ENCODE peak calls at places on chromosome 7, in four cellular contexts. F is GM12891, Y is HL-60, X is GM12878. D is an unnamed sample.

GRCh38 chr7:131112431-131112830 is 215.2 kb upstream of the MKLN1 start:
- DNase-seq in X (no peak), F (no peak), Y (no peak), D (no peak)

GRCh38 chr7:77330169-77330882 is 85.8 kb downstream of the GSAP start:
- DNase-seq in X (peak; percentile 86), F (no peak), Y (peak; percentile 72), D (no peak)

GRCh38 chr7:82264752-82265305 is 178.7 kb downstream of the CACNA2D1 start:
- DNase-seq in F (no peak), X (no peak), Y (no peak), D (no peak)

GRCh38 chr7:88034083-88034695 is 100.1 kb downstream of the ADAM22 start:
- DNase-seq in Y (no peak), F (no peak), X (no peak), D (no peak)

GRCh38 chr7:32490127-32490796 is at the start of gene LSM5:
- DNase-seq in Y (peak; percentile 85), F (peak; percentile 42), X (peak; percentile 80), D (peak; percentile 97)

GRCh38 chr7:142345817-142346216 is 88.0 kb upstream of the PRSS58 start:
- DNase-seq in X (no peak), F (no peak), Y (no peak), D (no peak)

GRCh38 chr7:129438839-129439640 is 4.8 kb downstream of the STRIP2 start:
- DNase-seq in X (no peak), Y (no peak), F (no peak), D (peak; percentile 96)

GRCh38 chr7:118057404-118057803 is 126.6 kb upstream of the LSM8 start:
- DNase-seq in F (no peak), Y (no peak), X (no peak), D (no peak)

GRCh38 chr7:115679976-115680375 is 350.6 kb downstream of the TFEC start:
- DNase-seq in Y (no peak), X (peak; percentile 5), F (no peak), D (no peak)

GRCh38 chr7:29457141-29457561 is 106.5 kb upstream of the PRR15 start:
- DNase-seq in F (no peak), X (no peak), Y (no peak), D (no peak)

GRCh38 chr7:95686109-95686508 is 86.2 kb upstream of the DYNC1I1 start:
- DNase-seq in Y (no peak), F (no peak), X (no peak), D (no peak)

GRCh38 chr7:30238721-30239441 is 45.5 kb upstream of the ZNRF2 start:
- DNase-seq in Y (no peak), X (peak; percentile 75), F (no peak), D (no peak)

GRCh38 chr7:47648301-47648900 is 66.5 kb upstream of the TNS3 start:
- DNase-seq in Y (no peak), F (no peak), X (no peak), D (no peak)

GRCh38 chr7:155603858-155604503 is 40.5 kb upstream of the RBM33 start:
- DNase-seq in F (no peak), X (no peak), Y (no peak), D (no peak)

GRCh38 chr7:112781110-112781509 is 9.1 kb downstream of the TMEM168 start:
- DNase-seq in F (no peak), X (no peak), Y (no peak), D (no peak)

GRCh38 chr7:116213361-116214155 is 3.2 kb downstream of the TES start:
- DNase-seq in Y (no peak), X (no peak), F (no peak), D (no peak)

GRCh38 chr7:94656925-94657731 is 1.2 kb upstream of the SGCE start:
- DNase-seq in X (no peak), F (no peak), Y (no peak), D (peak; percentile 5)

GRCh38 chr7:50363327-50364060 is 59.0 kb downstream of the IKZF1 start:
- DNase-seq in X (no peak), Y (no peak), F (no peak), D (no peak)

GRCh38 chr7:29106128-29106988 is 40.0 kb downstream of the CPVL start:
- DNase-seq in X (no peak), Y (no peak), F (no peak), D (no peak)

GRCh38 chr7:54542920-54543539 is 855 bp downstream of the VSTM2A start:
- DNase-seq in X (no peak), F (no peak), Y (no peak), D (no peak)

GRCh38 chr7:31735991-31736982 is 49.3 kb downstream of the PPP1R17 start:
- DNase-seq in Y (peak; percentile 17), X (no peak), F (peak; percentile 15), D (peak; percentile 69)

GRCh38 chr7:94393251-94393758 is 1.4 kb upstream of the COL1A2 start:
- DNase-seq in F (no peak), Y (no peak), X (no peak), D (no peak)

GRCh38 chr7:110944448-110944847 is 146.5 kb upstream of the LRRN3 start:
- DNase-seq in X (no peak), Y (no peak), F (no peak), D (no peak)

GRCh38 chr7:3217166-3217565 is 83.9 kb upstream of the SDK1 start:
- DNase-seq in F (no peak), X (no peak), Y (no peak), D (no peak)

GRCh38 chr7:29442146-29442545 is 121.5 kb upstream of the PRR15 start:
- DNase-seq in X (no peak), F (no peak), Y (no peak), D (no peak)

GRCh38 chr7:47724335-47724982 is 142.5 kb upstream of the TNS3 start:
- DNase-seq in Y (no peak), F (no peak), X (no peak), D (no peak)

GRCh38 chr7:5630670-5631069 is 150.8 kb downstream of the RNF216 start:
- DNase-seq in Y (no peak), F (no peak), X (no peak), D (no peak)

GRCh38 chr7:11237742-11238141 is 264.1 kb downstream of the PHF14 start:
- DNase-seq in Y (no peak), F (no peak), X (no peak), D (no peak)

GRCh38 chr7:50166997-50167961 is 74.2 kb upstream of the ZPBP start:
- DNase-seq in X (no peak), Y (no peak), F (peak; percentile 19), D (no peak)

GRCh38 chr7:111098011-111098925 is 7.3 kb downstream of the LRRN3 start:
- DNase-seq in F (no peak), X (no peak), Y (no peak), D (peak; percentile 64)

GRCh38 chr7:1520574-1521234 is 9.8 kb upstream of the MAFK start:
- DNase-seq in F (no peak), X (no peak), Y (no peak), D (no peak)

GRCh38 chr7:707296-708000 is 19.1 kb upstream of the DNAAF5 start:
- DNase-seq in F (no peak), Y (no peak), X (no peak), D (no peak)

GRCh38 chr7:155951554-155952158 is 139.4 kb upstream of the SHH start:
- DNase-seq in X (no peak), F (no peak), Y (no peak), D (no peak)

GRCh38 chr7:157874870-157875229 is 538.0 kb downstream of the DNAJB6 start:
- DNase-seq in X (no peak), Y (peak; percentile 26), F (no peak), D (no peak)

GRCh38 chr7:108455524-108455832 is 758 bp downstream of the NRCAM start:
- DNase-seq in X (no peak), F (no peak), Y (no peak), D (no peak)

GRCh38 chr7:121132940-121133339 is 144.4 kb downstream of the CPED1 start:
- DNase-seq in Y (no peak), F (no peak), X (no peak), D (no peak)

GRCh38 chr7:114085592-114086490 is 167.0 kb upstream of the PPP1R3A start:
- DNase-seq in X (no peak), Y (no peak), F (no peak), D (no peak)

GRCh38 chr7:38858281-38858884 is 50.6 kb downstream of the VPS41 start:
- DNase-seq in X (no peak), Y (no peak), F (no peak), D (no peak)

GRCh38 chr7:69448071-69448470 is 150.2 kb upstream of the AUTS2 start:
- DNase-seq in F (no peak), Y (no peak), X (no peak), D (no peak)

GRCh38 chr7:99034932-99035722 is 108.8 kb downstream of the SMURF1 start:
- DNase-seq in X (no peak), Y (no peak), F (no peak), D (no peak)
- TF ChIP-seq SPI1 in X (no peak), Y (no peak), F (no peak), D (no peak)

GRCh38 chr7:149285581-149285975 is 23.6 kb downstream of the ZNF783 start:
- DNase-seq in X (no peak), F (no peak), Y (no peak), D (no peak)
- TF ChIP-seq SPI1 in X (no peak), F (no peak), Y (no peak), D (no peak)

GRCh38 chr7:75695036-75695435 is 43.7 kb downstream of the HIP1 start:
- DNase-seq in X (no peak), Y (no peak), F (no peak), D (peak; percentile 22)

GRCh38 chr7:75694636-75695035 is 44.1 kb downstream of the HIP1 start:
- DNase-seq in F (no peak), X (no peak), Y (no peak), D (no peak)

GRCh38 chr7:75699993-75700392 is 38.7 kb downstream of the HIP1 start:
- DNase-seq in Y (no peak), F (no peak), X (no peak), D (no peak)

GRCh38 chr7:75698358-75698757 is 40.4 kb downstream of the HIP1 start:
- DNase-seq in Y (no peak), F (no peak), X (no peak), D (no peak)

DNA sequence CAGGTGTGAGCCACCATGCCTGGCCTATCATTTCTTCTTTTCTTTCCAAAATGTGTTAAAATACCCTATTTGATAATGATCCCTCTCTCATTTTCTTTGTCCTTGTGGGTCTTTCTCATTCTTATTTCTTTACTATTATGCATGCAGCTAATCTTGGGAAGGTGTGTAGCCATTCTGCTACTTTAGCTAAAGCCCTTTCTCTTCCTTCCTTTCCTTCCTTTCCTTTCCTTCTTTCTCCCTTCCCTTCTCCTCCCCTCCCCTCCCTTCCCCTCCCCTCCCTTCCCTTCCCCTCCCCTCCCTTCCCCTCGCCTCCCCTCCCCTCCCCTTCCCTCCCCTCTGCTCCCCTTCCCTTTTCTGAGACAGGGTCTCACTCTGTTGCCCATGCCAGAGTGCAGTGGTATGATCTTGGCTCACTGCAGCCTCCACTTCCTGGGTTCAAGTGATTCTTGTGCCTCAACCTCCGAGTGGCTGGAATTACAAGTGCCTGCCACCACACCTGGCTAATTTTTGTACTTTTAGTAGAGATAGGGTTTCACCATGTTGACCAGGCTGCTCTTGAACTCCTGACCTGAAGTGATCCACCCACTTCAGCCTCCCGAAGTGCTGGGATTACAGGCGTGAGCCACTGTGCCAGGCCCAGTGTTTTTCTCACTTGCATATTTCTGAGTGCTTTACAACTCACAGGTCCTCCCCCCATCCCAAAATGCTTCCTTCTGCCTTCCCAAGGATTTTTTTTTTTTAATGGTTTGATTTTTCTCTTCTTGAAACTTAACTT is 42.3 kb downstream of the HIP1 start:
- DNase-seq in X (no peak), Y (no peak), F (no peak), D (no peak)
- TF ChIP-seq SPI1 in X (no peak), Y (no peak), F (no peak), D (no peak)

GRCh38 chr7:98211221-98211675 is at the start of gene BHLHA15:
- DNase-seq in F (no peak), Y (no peak), X (no peak), D (peak; percentile 65)
- TF ChIP-seq SPI1 in F (no peak), Y (no peak), X (no peak), D (no peak)